ENCODE peak calls at places on chromosome 5, in six cellular contexts. S is H9, T is H1, Z is IMR-90, L is trophoblast cell, D is neuronal stem cell. Q is an unnamed sample.

GRCh38 chr5:151078490-151079262 is 2.2 kb downstream of the TNIP1 start:
- DNase-seq in D (no peak), Z (no peak), L (no peak), T (no peak), S (no peak), Q (no peak)

GRCh38 chr5:88729476-88730182 is 153.4 kb downstream of the MEF2C start:
- DNase-seq in S (peak; percentile 61), T (no peak), Z (peak; percentile 78), L (peak; percentile 89), D (peak; percentile 80), Q (peak; percentile 85)

GRCh38 chr5:176892663-176893062 is 6.5 kb downstream of the HK3 start:
- DNase-seq in D (no peak), T (no peak), Z (no peak), L (no peak), S (no peak), Q (no peak)

GRCh38 chr5:93582677-93583524 is at the start of gene NR2F1:
- DNase-seq in D (peak; percentile 99), L (peak; percentile 42), S (peak; percentile 92), Z (peak; percentile 99), T (peak; percentile 78), Q (peak; percentile 95)

GRCh38 chr5:73139485-73139884 is 19.1 kb downstream of the TMEM171 start:
- DNase-seq in Z (no peak), L (no peak), S (no peak), T (no peak), D (no peak), Q (no peak)

GRCh38 chr5:134053840-134054338 is 49.1 kb upstream of the VDAC1 start:
- DNase-seq in Z (peak; percentile 8), D (no peak), T (no peak), S (no peak), L (no peak), Q (peak; percentile 33)

GRCh38 chr5:137622850-137623249 is 113.0 kb downstream of the KLHL3 start:
- DNase-seq in T (no peak), S (no peak), L (peak; percentile 57), Z (no peak), D (no peak), Q (no peak)

GRCh38 chr5:111069839-111070238 is 1.7 kb upstream of the TSLP start:
- DNase-seq in L (no peak), S (no peak), D (no peak), T (no peak), Z (peak; percentile 88), Q (no peak)

GRCh38 chr5:146461319-146461718 is 14.2 kb downstream of the TCERG1 start:
- DNase-seq in S (no peak), D (no peak), Z (peak; percentile 20), T (no peak), L (no peak), Q (no peak)

GRCh38 chr5:149382517-149383220 is 3.6 kb upstream of the IL17B start:
- DNase-seq in D (no peak), Z (no peak), S (no peak), T (no peak), L (peak; percentile 61), Q (no peak)

GRCh38 chr5:149381986-149382338 is 2.9 kb upstream of the IL17B start:
- DNase-seq in Z (peak; percentile 66), S (peak; percentile 90), T (peak; percentile 56), D (peak; percentile 77), L (peak; percentile 89), Q (peak; percentile 86)

GRCh38 chr5:149380466-149381121 is 1.5 kb upstream of the IL17B start:
- DNase-seq in Z (no peak), T (no peak), S (no peak), L (no peak), D (no peak), Q (no peak)

GRCh38 chr5:149379807-149380374 is 799 bp upstream of the IL17B start:
- DNase-seq in D (no peak), T (no peak), S (no peak), L (no peak), Z (no peak), Q (no peak)

GRCh38 chr5:149381261-149381985 is 2.3 kb upstream of the IL17B start:
- DNase-seq in Z (no peak), L (no peak), S (no peak), T (no peak), D (no peak), Q (no peak)
- H2BK120ac ChIP-seq in Z (peak overlapping the region; percentile 74), L (peak overlapping the region; percentile 44), S (no peak overlapping the region), T (no peak overlapping the region), D (no peak overlapping the region), Q (no peak overlapping the region)

DNA sequence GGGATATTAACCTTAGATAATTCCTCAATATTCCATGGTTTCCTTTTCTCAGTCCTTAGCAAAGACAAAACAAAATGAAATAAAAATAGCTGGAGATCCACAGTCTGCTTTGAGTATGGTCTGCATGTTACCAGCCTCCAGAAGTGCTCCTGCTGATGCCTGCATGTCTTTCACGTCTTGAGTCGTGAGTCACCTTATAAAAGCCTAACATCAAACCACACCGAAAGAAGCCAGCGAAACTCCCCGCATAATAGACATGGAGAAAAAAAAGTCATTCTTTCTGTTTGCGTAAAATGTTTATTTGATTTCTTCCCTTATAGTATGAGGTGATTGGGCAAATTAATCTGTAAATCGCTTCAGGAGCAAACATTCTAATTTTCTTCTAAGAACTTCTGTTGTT is 380.5 kb downstream of the SLCO4C1 start:
- DNase-seq in Z (no peak), T (no peak), D (no peak), S (no peak), L (peak; percentile 10), Q (peak; percentile 65)
- H2BK120ac ChIP-seq in Z (no peak overlapping the region), T (no peak overlapping the region), D (no peak overlapping the region), S (no peak overlapping the region), L (no peak overlapping the region), Q (no peak overlapping the region)

GRCh38 chr5:159667286-159667685 is 249.0 kb upstream of the ADRA1B start:
- DNase-seq in L (no peak), D (no peak), T (no peak), Z (no peak), S (no peak), Q (no peak)
- H2BK120ac ChIP-seq in L (no peak overlapping the region), D (no peak overlapping the region), T (no peak overlapping the region), Z (no peak overlapping the region), S (no peak overlapping the region), Q (no peak overlapping the region)

GRCh38 chr5:178080618-178081410 is 32.5 kb upstream of the N4BP3 start:
- DNase-seq in S (no peak), D (no peak), L (peak; percentile 99), Z (no peak), T (no peak), Q (peak; percentile 52)
- H2BK120ac ChIP-seq in S (no peak overlapping the region), D (no peak overlapping the region), L (no peak overlapping the region), Z (no peak overlapping the region), T (no peak overlapping the region), Q (no peak overlapping the region)

GRCh38 chr5:142293486-142293885 is 31.3 kb downstream of the SPRY4 start:
- DNase-seq in T (no peak), L (no peak), S (no peak), Z (peak; percentile 71), D (no peak), Q (peak; percentile 12)

GRCh38 chr5:142296914-142297417 is 27.9 kb downstream of the SPRY4 start:
- DNase-seq in L (no peak), Z (peak; percentile 90), S (no peak), D (no peak), T (no peak), Q (no peak)

GRCh38 chr5:142298789-142299188 is 26.0 kb downstream of the SPRY4 start:
- DNase-seq in Z (no peak), L (no peak), D (no peak), T (no peak), S (no peak), Q (no peak)

GRCh38 chr5:142295084-142295758 is 29.6 kb downstream of the SPRY4 start:
- DNase-seq in L (peak; percentile 39), S (peak; percentile 69), D (no peak), T (no peak), Z (peak; percentile 23), Q (peak; percentile 99)

DNA sequence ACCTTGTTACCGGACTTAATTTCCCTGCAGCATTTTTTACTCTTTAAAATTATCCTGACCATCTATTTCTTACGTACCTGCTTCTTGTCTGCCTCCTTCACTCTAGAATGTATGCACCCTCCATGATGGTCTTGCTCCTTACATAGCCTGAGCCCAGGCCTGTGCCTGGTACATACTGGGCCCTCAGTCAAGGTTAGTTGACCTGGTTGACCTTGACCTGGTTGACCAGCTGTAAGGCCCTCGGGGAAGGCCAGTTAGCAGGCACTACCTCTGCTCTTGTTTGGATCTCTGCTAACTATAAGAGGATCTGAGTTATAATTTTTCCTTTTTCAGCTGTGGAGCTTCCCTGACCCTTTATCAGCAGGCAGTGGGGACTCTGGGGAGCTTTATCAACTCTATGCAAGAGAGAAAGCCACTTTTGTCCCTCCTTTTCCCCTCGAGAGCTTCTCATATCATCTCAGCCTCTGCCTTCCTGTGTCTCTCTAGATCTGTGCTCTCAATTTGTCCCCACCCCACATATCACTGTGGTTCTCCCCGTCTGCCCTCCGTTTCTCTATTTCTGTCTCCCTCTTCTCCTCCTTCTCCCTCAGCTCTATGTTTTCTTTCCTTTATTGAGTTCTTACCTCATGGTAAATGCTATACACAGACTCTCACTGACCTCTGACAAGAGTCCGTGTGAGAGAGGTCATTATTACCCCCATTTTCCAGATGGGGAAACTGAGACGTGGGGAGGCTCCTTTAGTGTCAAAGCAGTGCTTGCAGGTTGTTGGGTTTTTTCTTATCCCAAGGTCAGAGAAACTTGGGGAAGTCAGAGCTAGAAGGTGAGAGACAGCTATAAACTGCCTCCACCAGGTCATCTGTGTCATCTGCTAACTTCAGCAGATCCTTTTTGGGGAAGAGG is 28.6 kb downstream of the SPRY4 start:
- DNase-seq in S (no peak), L (no peak), D (no peak), T (no peak), Z (no peak), Q (peak; percentile 45)
- H2BK120ac ChIP-seq in S (no peak overlapping the region), L (peak overlapping the region; percentile 10), D (no peak overlapping the region), T (no peak overlapping the region), Z (peak overlapping the region; percentile 96), Q (peak overlapping the region; percentile 94)

DNA sequence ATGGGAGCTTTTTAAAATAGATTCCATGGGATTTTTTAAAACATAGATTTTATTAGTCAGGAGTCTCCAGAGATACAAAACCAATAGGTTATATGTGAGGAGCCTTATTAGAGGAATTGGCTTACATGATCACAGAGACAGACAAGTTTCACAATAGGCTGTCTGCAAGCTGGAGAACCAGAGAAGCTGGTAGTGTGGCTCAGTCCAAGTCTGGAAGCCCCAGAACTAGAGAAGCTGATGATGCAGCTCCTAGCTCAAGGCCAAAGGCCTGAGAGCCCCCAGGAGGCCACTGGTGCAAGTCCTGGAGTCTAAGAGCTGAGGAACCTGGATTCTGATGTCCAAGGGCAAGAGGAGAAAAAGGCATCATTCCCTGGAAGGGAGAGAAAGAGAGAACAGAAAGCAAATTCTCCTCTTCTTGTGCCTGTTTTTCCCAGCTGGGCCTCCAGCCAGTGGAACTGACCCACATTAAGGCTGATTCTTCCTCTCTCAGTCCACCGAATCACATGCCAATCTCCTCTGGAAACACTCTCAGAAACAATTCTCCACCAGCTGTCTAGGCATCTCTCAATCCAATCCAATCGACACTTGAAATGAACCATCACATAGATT is 59.3 kb downstream of the AHRR start:
- DNase-seq in Z (no peak), T (no peak), L (peak; percentile 42), S (no peak), D (no peak), Q (no peak)
- H2BK120ac ChIP-seq in Z (peak overlapping the region; percentile 75), T (no peak overlapping the region), L (no peak overlapping the region), S (no peak overlapping the region), D (no peak overlapping the region), Q (no peak overlapping the region)

Q was measured in mesendoderm.